ENCODE peak calls at places on chromosomes 7 and 10, in five cellular contexts. D, R, S, W and B are unnamed samples.

GRCh38 chr10:132538031-132538789 is 623 bp downstream of the INPP5A start:
- DNase-seq in W (no peak), S (peak), D (no peak), R (no peak), B (no peak)

GRCh38 chr10:91908358-91909177 is 718 bp downstream of the FGFBP3 start:
- DNase-seq in D (peak), W (peak), R (peak), S (peak), B (peak)

GRCh38 chr7:148588168-148588890 is 2.2 kb upstream of the C7orf33 start:
- DNase-seq in W (no peak), S (no peak), R (no peak), D (no peak), B (no peak)

GRCh38 chr10:178208-178607 is 43.0 kb downstream of the ZMYND11 start:
- DNase-seq in D (peak), R (no peak), S (no peak), W (no peak), B (no peak)

GRCh38 chr7:26199301-26200112 is 1.0 kb downstream of the HNRNPA2B1 start:
- DNase-seq in R (peak), W (peak), D (peak), S (peak), B (no peak)

GRCh38 chr10:103278862-103279298 is 1.9 kb downstream of the INA start:
- DNase-seq in S (peak), R (no peak), W (peak), D (peak), B (no peak)

GRCh38 chr7:76356823-76357222 is 2.0 kb downstream of the YWHAG start:
- DNase-seq in S (no peak), R (no peak), W (no peak), D (no peak), B (no peak)

GRCh38 chr10:133187091-133187905 is 27.3 kb downstream of the KNDC1 start:
- DNase-seq in R (no peak), W (no peak), S (no peak), D (no peak), B (no peak)

GRCh38 chr10:110305767-110306451 is 1.2 kb upstream of the SMNDC1 start:
- DNase-seq in D (peak), W (peak), S (no peak), R (peak), B (peak)

GRCh38 chr10:59362184-59362966 is at the start of gene FAM13C:
- DNase-seq in R (peak), W (peak), D (no peak), S (peak), B (no peak)

GRCh38 chr7:127409629-127410028 is 17.1 kb upstream of the ZNF800 start:
- DNase-seq in S (no peak), D (no peak), W (no peak), R (no peak), B (no peak)

GRCh38 chr7:143300959-143301617 is 12.9 kb downstream of the CASP2 start:
- DNase-seq in S (no peak), W (no peak), D (no peak), R (no peak), B (no peak)

GRCh38 chr7:96300981-96301380 is 20.9 kb downstream of the SLC25A13 start:
- DNase-seq in D (no peak), W (no peak), S (no peak), R (no peak), B (no peak)

GRCh38 chr10:101894266-101894665 is 50.7 kb upstream of the KCNIP2 start:
- DNase-seq in D (no peak), S (no peak), W (no peak), R (no peak), B (no peak)